ENCODE peak calls at places on chromosomes 6 and 20, in nine cellular contexts. One of them, this sample, is unnamed.

GRCh38 chr20:45322952-45323383 is 14.9 kb upstream of the MATN4 start:
- DNase-seq in stimulated activated naive CD8-positive, alpha-beta T cell treated with anti-CD3 and anti-CD28 coated beads, Interleukin-15, amount 100 ng/mL, for 72 hours: no peak
- DNase-seq in OCI-LY7: peak
- DNase-seq in sigmoid colon: peak
- DNase-seq in amygdala: no peak
- DNase-seq in HTR-8/SVneo: peak
- DNase-seq in GM03348: no peak
- DNase-seq in CD8-positive, alpha-beta memory T cell: no peak
- DNase-seq in A172: peak
- DNase-seq in this sample: no peak

GRCh38 chr6:11323666-11324452 is 91.4 kb upstream of the NEDD9 start:
- DNase-seq in stimulated activated naive CD8-positive, alpha-beta T cell treated with anti-CD3 and anti-CD28 coated beads, Interleukin-15, amount 100 ng/mL, for 72 hours: no peak
- DNase-seq in OCI-LY7: no peak
- DNase-seq in sigmoid colon: no peak
- DNase-seq in amygdala: no peak
- DNase-seq in HTR-8/SVneo: no peak
- DNase-seq in GM03348: no peak
- DNase-seq in CD8-positive, alpha-beta memory T cell: no peak
- DNase-seq in A172: no peak
- DNase-seq in this sample: no peak

GRCh38 chr6:67792996-67793395 is 842.1 kb upstream of the ADGRB3 start:
- DNase-seq in stimulated activated naive CD8-positive, alpha-beta T cell treated with anti-CD3 and anti-CD28 coated beads, Interleukin-15, amount 100 ng/mL, for 72 hours: no peak
- DNase-seq in OCI-LY7: no peak
- DNase-seq in sigmoid colon: no peak
- DNase-seq in amygdala: no peak
- DNase-seq in HTR-8/SVneo: no peak
- DNase-seq in GM03348: no peak
- DNase-seq in CD8-positive, alpha-beta memory T cell: no peak
- DNase-seq in A172: no peak
- DNase-seq in this sample: no peak

GRCh38 chr6:25717856-25718740 is 36.4 kb upstream of the SLC17A4 start:
- DNase-seq in stimulated activated naive CD8-positive, alpha-beta T cell treated with anti-CD3 and anti-CD28 coated beads, Interleukin-15, amount 100 ng/mL, for 72 hours: no peak
- DNase-seq in OCI-LY7: peak
- DNase-seq in sigmoid colon: no peak
- DNase-seq in amygdala: no peak
- DNase-seq in HTR-8/SVneo: peak
- DNase-seq in GM03348: peak
- DNase-seq in CD8-positive, alpha-beta memory T cell: no peak
- DNase-seq in A172: peak
- DNase-seq in this sample: peak

GRCh38 chr6:99501762-99502161 is 13.5 kb downstream of the USP45 start:
- DNase-seq in stimulated activated naive CD8-positive, alpha-beta T cell treated with anti-CD3 and anti-CD28 coated beads, Interleukin-15, amount 100 ng/mL, for 72 hours: no peak
- DNase-seq in OCI-LY7: no peak
- DNase-seq in sigmoid colon: no peak
- DNase-seq in amygdala: no peak
- DNase-seq in HTR-8/SVneo: no peak
- DNase-seq in GM03348: no peak
- DNase-seq in CD8-positive, alpha-beta memory T cell: no peak
- DNase-seq in A172: no peak
- DNase-seq in this sample: no peak

GRCh38 chr6:22071655-22072054 is 225.2 kb downstream of the PRL start:
- DNase-seq in stimulated activated naive CD8-positive, alpha-beta T cell treated with anti-CD3 and anti-CD28 coated beads, Interleukin-15, amount 100 ng/mL, for 72 hours: no peak
- DNase-seq in OCI-LY7: no peak
- DNase-seq in sigmoid colon: peak
- DNase-seq in amygdala: no peak
- DNase-seq in HTR-8/SVneo: no peak
- DNase-seq in GM03348: peak
- DNase-seq in CD8-positive, alpha-beta memory T cell: no peak
- DNase-seq in A172: peak
- DNase-seq in this sample: peak

GRCh38 chr6:159094444-159095252 is 49.9 kb upstream of the TAGAP start:
- DNase-seq in stimulated activated naive CD8-positive, alpha-beta T cell treated with anti-CD3 and anti-CD28 coated beads, Interleukin-15, amount 100 ng/mL, for 72 hours: peak
- DNase-seq in OCI-LY7: peak
- DNase-seq in sigmoid colon: no peak
- DNase-seq in amygdala: no peak
- DNase-seq in HTR-8/SVneo: no peak
- DNase-seq in GM03348: no peak
- DNase-seq in CD8-positive, alpha-beta memory T cell: no peak
- DNase-seq in A172: no peak
- DNase-seq in this sample: no peak

GRCh38 chr6:3891889-3892288 is 42.7 kb downstream of the FAM50B start:
- DNase-seq in stimulated activated naive CD8-positive, alpha-beta T cell treated with anti-CD3 and anti-CD28 coated beads, Interleukin-15, amount 100 ng/mL, for 72 hours: no peak
- DNase-seq in OCI-LY7: no peak
- DNase-seq in sigmoid colon: no peak
- DNase-seq in amygdala: no peak
- DNase-seq in HTR-8/SVneo: no peak
- DNase-seq in GM03348: no peak
- DNase-seq in CD8-positive, alpha-beta memory T cell: no peak
- DNase-seq in A172: no peak
- DNase-seq in this sample: no peak

GRCh38 chr6:121435444-121436069 is at the start of gene GJA1:
- DNase-seq in stimulated activated naive CD8-positive, alpha-beta T cell treated with anti-CD3 and anti-CD28 coated beads, Interleukin-15, amount 100 ng/mL, for 72 hours: no peak
- DNase-seq in OCI-LY7: no peak
- DNase-seq in sigmoid colon: no peak
- DNase-seq in amygdala: peak
- DNase-seq in HTR-8/SVneo: peak
- DNase-seq in GM03348: peak
- DNase-seq in CD8-positive, alpha-beta memory T cell: no peak
- DNase-seq in A172: peak
- DNase-seq in this sample: no peak

GRCh38 chr6:99490608-99491007 is 24.6 kb downstream of the USP45 start:
- DNase-seq in stimulated activated naive CD8-positive, alpha-beta T cell treated with anti-CD3 and anti-CD28 coated beads, Interleukin-15, amount 100 ng/mL, for 72 hours: no peak
- DNase-seq in OCI-LY7: no peak
- DNase-seq in sigmoid colon: no peak
- DNase-seq in amygdala: no peak
- DNase-seq in HTR-8/SVneo: no peak
- DNase-seq in GM03348: no peak
- DNase-seq in CD8-positive, alpha-beta memory T cell: peak
- DNase-seq in A172: no peak
- DNase-seq in this sample: no peak

GRCh38 chr20:54172856-54173652 is 732 bp downstream of the CYP24A1 start:
- DNase-seq in stimulated activated naive CD8-positive, alpha-beta T cell treated with anti-CD3 and anti-CD28 coated beads, Interleukin-15, amount 100 ng/mL, for 72 hours: peak
- DNase-seq in OCI-LY7: no peak
- DNase-seq in sigmoid colon: no peak
- DNase-seq in amygdala: no peak
- DNase-seq in HTR-8/SVneo: no peak
- DNase-seq in GM03348: peak
- DNase-seq in CD8-positive, alpha-beta memory T cell: no peak
- DNase-seq in A172: no peak
- DNase-seq in this sample: no peak

GRCh38 chr20:5947276-5947675 is 3.1 kb downstream of the TRMT6 start:
- DNase-seq in stimulated activated naive CD8-positive, alpha-beta T cell treated with anti-CD3 and anti-CD28 coated beads, Interleukin-15, amount 100 ng/mL, for 72 hours: no peak
- DNase-seq in OCI-LY7: no peak
- DNase-seq in sigmoid colon: no peak
- DNase-seq in amygdala: no peak
- DNase-seq in HTR-8/SVneo: no peak
- DNase-seq in GM03348: no peak
- DNase-seq in CD8-positive, alpha-beta memory T cell: no peak
- DNase-seq in A172: no peak
- DNase-seq in this sample: no peak

GRCh38 chr6:78810698-78811097 is 56.7 kb upstream of the IRAK1BP1 start:
- DNase-seq in stimulated activated naive CD8-positive, alpha-beta T cell treated with anti-CD3 and anti-CD28 coated beads, Interleukin-15, amount 100 ng/mL, for 72 hours: no peak
- DNase-seq in OCI-LY7: no peak
- DNase-seq in sigmoid colon: no peak
- DNase-seq in amygdala: no peak
- DNase-seq in HTR-8/SVneo: no peak
- DNase-seq in GM03348: peak
- DNase-seq in CD8-positive, alpha-beta memory T cell: no peak
- DNase-seq in A172: no peak
- DNase-seq in this sample: no peak

GRCh38 chr6:40930555-40930954 is 108.5 kb downstream of the UNC5CL start:
- DNase-seq in stimulated activated naive CD8-positive, alpha-beta T cell treated with anti-CD3 and anti-CD28 coated beads, Interleukin-15, amount 100 ng/mL, for 72 hours: no peak
- DNase-seq in OCI-LY7: no peak
- DNase-seq in sigmoid colon: no peak
- DNase-seq in amygdala: no peak
- DNase-seq in HTR-8/SVneo: no peak
- DNase-seq in GM03348: no peak
- DNase-seq in CD8-positive, alpha-beta memory T cell: no peak
- DNase-seq in A172: no peak
- DNase-seq in this sample: no peak